ENCODE peak calls at places on chromosomes 13 and 19, in five cellular contexts. N is IMR-90, W is SK-N-SH, S is HCT116, C is astrocyte. F is an unnamed sample.

GRCh38 chr13:51058461-51059167 is 52.5 kb downstream of the C13orf42 start:
- DNase-seq in N (no peak), W (peak; percentile 59), S (no peak), C (no peak), F (peak; percentile 75)

GRCh38 chr13:107712145-107712544 is 503.2 kb downstream of the LIG4 start:
- DNase-seq in N (no peak), W (no peak), S (no peak), C (no peak), F (no peak)

GRCh38 chr19:41995959-41996797 is 2.1 kb upstream of the ATP1A3 start:
- DNase-seq in N (no peak), W (peak; percentile 90), S (no peak), C (no peak), F (peak; percentile 98)

GRCh38 chr13:49443327-49443688 is 556 bp downstream of the CAB39L start:
- DNase-seq in N (peak; percentile 35), W (peak; percentile 42), S (no peak), C (peak; percentile 17), F (no peak)

GRCh38 chr19:18414504-18415176 is 4.6 kb upstream of the SSBP4 start:
- DNase-seq in N (no peak), W (no peak), S (no peak), C (no peak), F (peak; percentile 45)

GRCh38 chr13:50670847-50671542 is 172.5 kb downstream of the DLEU7 start:
- DNase-seq in N (no peak), W (no peak), S (no peak), C (no peak), F (no peak)

GRCh38 chr13:50466554-50466953 is 376.9 kb downstream of the DLEU7 start:
- DNase-seq in N (no peak), W (no peak), S (no peak), C (no peak), F (no peak)

GRCh38 chr13:108895220-108895704 is 265.9 kb downstream of the MYO16 start:
- DNase-seq in N (peak; percentile 69), W (peak; percentile 38), S (no peak), C (peak; percentile 18), F (peak; percentile 69)

GRCh38 chr19:18102916-18103542 is 5.5 kb downstream of the MAST3 start:
- DNase-seq in N (no peak), W (no peak), S (no peak), C (no peak), F (no peak)

GRCh38 chr13:73733691-73734090 is 400.5 kb downstream of the KLF12 start:
- DNase-seq in N (no peak), W (no peak), S (no peak), C (no peak), F (no peak)

GRCh38 chr19:48398329-48399235 is 5.1 kb downstream of the GRIN2D start:
- DNase-seq in N (peak; percentile 41), W (peak; percentile 96), S (peak; percentile 91), C (peak; percentile 64), F (peak; percentile 97)

GRCh38 chr19:48543121-48543710 is 8.8 kb upstream of the SULT2B1 start:
- DNase-seq in N (peak; percentile 65), W (no peak), S (peak; percentile 53), C (peak; percentile 19), F (peak; percentile 46)

GRCh38 chr13:99151516-99151915 is 49.1 kb upstream of the UBAC2 start:
- DNase-seq in N (peak; percentile 41), W (no peak), S (peak; percentile 23), C (peak; percentile 76), F (no peak)

GRCh38 chr19:38656171-38656981 is 8.9 kb downstream of the ACTN4 start:
- DNase-seq in N (peak; percentile 63), W (no peak), S (no peak), C (peak; percentile 54), F (no peak)

GRCh38 chr19:15180451-15181390 is 20.1 kb downstream of the NOTCH3 start:
- DNase-seq in N (no peak), W (no peak), S (no peak), C (no peak), F (peak; percentile 80)

GRCh38 chr19:53511933-53512374 is 26.0 kb upstream of the ZNF331 start:
- DNase-seq in N (peak; percentile 65), W (peak; percentile 79), S (peak; percentile 7), C (peak; percentile 34), F (peak; percentile 96)

GRCh38 chr13:21014666-21015170 is 46.7 kb downstream of the LATS2 start:
- DNase-seq in N (peak; percentile 91), W (no peak), S (no peak), C (peak; percentile 86), F (no peak)

GRCh38 chr19:31140717-31141116 is 208.5 kb downstream of the TSHZ3 start:
- DNase-seq in N (peak; percentile 55), W (no peak), S (no peak), C (peak; percentile 72), F (no peak)

GRCh38 chr19:34837262-34837661 is 64.2 kb upstream of the ZNF599 start:
- DNase-seq in N (no peak), W (peak; percentile 89), S (no peak), C (no peak), F (no peak)

GRCh38 chr13:108352599-108352998 is 83.1 kb downstream of the TNFSF13B start:
- DNase-seq in N (no peak), W (no peak), S (no peak), C (no peak), F (no peak)

GRCh38 chr13:113939129-113939904 is 34.6 kb downstream of the C13orf46 start:
- DNase-seq in N (no peak), W (peak; percentile 26), S (no peak), C (no peak), F (no peak)

GRCh38 chr19:6062274-6062673 is 48.0 kb downstream of the RFX2 start:
- DNase-seq in N (no peak), W (no peak), S (no peak), C (peak; percentile 40), F (no peak)

GRCh38 chr13:45847554-45848224 is 3.9 kb downstream of the SIAH3 start:
- DNase-seq in N (no peak), W (no peak), S (no peak), C (peak; percentile 27), F (no peak)

GRCh38 chr19:8397291-8397690 is 7.1 kb downstream of the RAB11B start:
- DNase-seq in N (no peak), W (peak; percentile 27), S (no peak), C (no peak), F (no peak)

GRCh38 chr19:40457953-40458596 is 7.5 kb downstream of the BLVRB start:
- DNase-seq in N (no peak), W (no peak), S (no peak), C (no peak), F (no peak)

GRCh38 chr13:111559612-111560423 is 239.4 kb downstream of the TEX29 start:
- DNase-seq in N (no peak), W (no peak), S (no peak), C (no peak), F (no peak)

GRCh38 chr19:23542562-23542961 is 144.4 kb downstream of the ZNF675 start:
- DNase-seq in N (no peak), W (no peak), S (no peak), C (no peak), F (no peak)

GRCh38 chr19:28633223-28634030 is 579.5 kb downstream of the UQCRFS1 start:
- DNase-seq in N (peak; percentile 1), W (peak; percentile 52), S (no peak), C (peak; percentile 38), F (peak; percentile 74)

GRCh38 chr13:98365291-98365690 is 188.2 kb upstream of the RNF113B start:
- DNase-seq in N (no peak), W (no peak), S (no peak), C (no peak), F (no peak)

GRCh38 chr13:49610176-49610575 is 18.1 kb upstream of the ARL11 start:
- DNase-seq in N (no peak), W (peak; percentile 47), S (no peak), C (no peak), F (no peak)

GRCh38 chr19:2527171-2527570 is 51.2 kb downstream of the GADD45B start:
- DNase-seq in N (no peak), W (no peak), S (no peak), C (no peak), F (no peak)
- H3K4me2 ChIP-seq in N (no peak overlapping the region), W (no peak overlapping the region), S (peak overlapping the region; percentile 33), C (no peak overlapping the region), F (no peak overlapping the region)

GRCh38 chr19:7385062-7385461 is 36.3 kb downstream of the ARHGEF18 start:
- DNase-seq in N (no peak), W (no peak), S (no peak), C (no peak), F (no peak)
- TF ChIP-seq CTCF in N (no peak), W (no peak), S (no peak), C (no peak), F (no peak)

GRCh38 chr19:43902399-43902798 is 32.7 kb downstream of the ZNF45 start:
- DNase-seq in N (no peak), W (no peak), S (no peak), C (no peak), F (no peak)
- H3K4me2 ChIP-seq in N (peak overlapping the region; percentile 94), W (peak overlapping the region; percentile 72), S (no peak overlapping the region), C (peak overlapping the region; percentile 97), F (peak overlapping the region; percentile 86)

GRCh38 chr13:87274209-87274819 is 396.9 kb upstream of the SLITRK5 start:
- DNase-seq in N (peak; percentile 47), W (peak; percentile 25), S (peak; percentile 39), C (peak; percentile 22), F (peak; percentile 89)
- TF ChIP-seq CTCF in N (peak; percentile 77), W (peak; percentile 88), S (peak; percentile 57), C (peak; percentile 78), F (peak; percentile 91)

GRCh38 chr13:33262997-33263396 is 22.6 kb downstream of the STARD13 start:
- DNase-seq in N (no peak), W (no peak), S (no peak), C (no peak), F (no peak)

GRCh38 chr13:33262554-33262953 is 23.0 kb downstream of the STARD13 start:
- DNase-seq in N (no peak), W (no peak), S (no peak), C (no peak), F (no peak)

GRCh38 chr13:33263484-33263883 is 22.1 kb downstream of the STARD13 start:
- DNase-seq in N (no peak), W (no peak), S (no peak), C (no peak), F (no peak)

GRCh38 chr13:33261426-33262068 is 24.0 kb downstream of the STARD13 start:
- DNase-seq in N (peak; percentile 31), W (no peak), S (no peak), C (no peak), F (no peak)

DNA sequence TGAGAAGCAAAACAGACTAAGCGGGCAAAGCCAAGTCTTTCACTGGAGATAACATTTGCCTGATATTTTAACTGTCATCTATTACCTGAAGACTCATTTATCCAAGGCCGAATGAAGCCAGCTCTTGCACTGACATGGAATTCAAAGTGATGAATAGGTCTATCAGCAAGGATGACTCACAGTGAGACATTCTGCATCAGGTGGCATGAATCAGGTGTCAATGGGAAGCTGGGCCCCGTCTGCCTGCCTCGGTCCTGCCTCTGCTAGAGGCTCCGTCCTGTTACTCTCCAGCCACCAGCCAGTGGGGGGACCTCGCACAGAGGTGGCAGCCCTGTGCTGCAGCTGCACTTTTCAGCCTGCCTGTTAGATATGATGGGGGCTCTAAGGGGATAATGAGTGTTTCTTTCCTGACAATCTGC is 23.5 kb downstream of the STARD13 start:
- DNase-seq in N (peak; percentile 70), W (no peak), S (peak; percentile 66), C (peak; percentile 76), F (no peak)
- H3K4me2 ChIP-seq in N (peak overlapping the region; percentile 37), W (peak overlapping the region; percentile 41), S (peak overlapping the region; percentile 61), C (peak overlapping the region; percentile 36), F (no peak overlapping the region)

GRCh38 chr13:65188691-65189090 is 2041.4 kb downstream of the PCDH9 start:
- DNase-seq in N (no peak), W (no peak), S (no peak), C (no peak), F (peak; percentile 1)
- TF ChIP-seq CTCF in N (no peak), W (no peak), S (no peak), C (no peak), F (no peak)

F was measured in GM23338.